ENCODE peak calls at places on chromosomes 2 and 18, in five cellular contexts. One of them, this sample, is unnamed.

GRCh38 chr2:44886409-44886808 is 55.1 kb upstream of the SIX3 start:
- DNase-seq in fibroblast of pulmonary artery: no peak
- DNase-seq in left ventricle myocardium inferior: no peak
- DNase-seq in progenitor cell of endocrine pancreas: no peak
- DNase-seq in esophagus squamous epithelium: no peak
- DNase-seq in this sample: no peak

GRCh38 chr2:192119536-192119935 is 75.2 kb downstream of the TMEFF2 start:
- DNase-seq in left ventricle myocardium inferior: no peak
- DNase-seq in fibroblast of pulmonary artery: no peak
- DNase-seq in esophagus squamous epithelium: no peak
- DNase-seq in progenitor cell of endocrine pancreas: no peak
- DNase-seq in this sample: no peak

GRCh38 chr18:48441405-48441881 is 32.3 kb upstream of the ZBTB7C start:
- DNase-seq in progenitor cell of endocrine pancreas: no peak
- DNase-seq in fibroblast of pulmonary artery: peak; percentile 16
- DNase-seq in left ventricle myocardium inferior: peak; percentile 52
- DNase-seq in esophagus squamous epithelium: no peak
- DNase-seq in this sample: no peak

GRCh38 chr2:54240515-54241219 is 15.4 kb downstream of the TSPYL6 start:
- DNase-seq in fibroblast of pulmonary artery: peak; percentile 23
- DNase-seq in left ventricle myocardium inferior: peak; percentile 39
- DNase-seq in progenitor cell of endocrine pancreas: no peak
- DNase-seq in esophagus squamous epithelium: no peak
- DNase-seq in this sample: no peak

GRCh38 chr2:224645722-224646121 is 60.6 kb upstream of the CUL3 start:
- DNase-seq in progenitor cell of endocrine pancreas: no peak
- DNase-seq in fibroblast of pulmonary artery: no peak
- DNase-seq in esophagus squamous epithelium: no peak
- DNase-seq in left ventricle myocardium inferior: no peak
- DNase-seq in this sample: no peak

GRCh38 chr2:8414946-8415869 is 266.6 kb upstream of the ID2 start:
- DNase-seq in esophagus squamous epithelium: no peak
- DNase-seq in left ventricle myocardium inferior: no peak
- DNase-seq in fibroblast of pulmonary artery: no peak
- DNase-seq in progenitor cell of endocrine pancreas: no peak
- DNase-seq in this sample: no peak

GRCh38 chr2:219249203-219249980 is 3.7 kb upstream of the TUBA4B start:
- DNase-seq in fibroblast of pulmonary artery: peak; percentile 95
- DNase-seq in esophagus squamous epithelium: no peak
- DNase-seq in progenitor cell of endocrine pancreas: no peak
- DNase-seq in left ventricle myocardium inferior: peak; percentile 72
- DNase-seq in this sample: no peak

GRCh38 chr2:5453648-5454390 is 238.4 kb upstream of the SOX11 start:
- DNase-seq in left ventricle myocardium inferior: no peak
- DNase-seq in progenitor cell of endocrine pancreas: no peak
- DNase-seq in fibroblast of pulmonary artery: no peak
- DNase-seq in esophagus squamous epithelium: no peak
- DNase-seq in this sample: no peak

GRCh38 chr2:226707500-226707899 is 92.1 kb downstream of the IRS1 start:
- DNase-seq in left ventricle myocardium inferior: no peak
- DNase-seq in progenitor cell of endocrine pancreas: no peak
- DNase-seq in fibroblast of pulmonary artery: peak; percentile 13
- DNase-seq in esophagus squamous epithelium: no peak
- DNase-seq in this sample: no peak

GRCh38 chr2:19235308-19235707 is 123.1 kb downstream of the OSR1 start:
- DNase-seq in fibroblast of pulmonary artery: peak; percentile 91
- DNase-seq in progenitor cell of endocrine pancreas: no peak
- DNase-seq in left ventricle myocardium inferior: no peak
- DNase-seq in esophagus squamous epithelium: no peak
- DNase-seq in this sample: no peak

GRCh38 chr2:11099122-11100065 is 55.9 kb upstream of the SLC66A3 start:
- DNase-seq in progenitor cell of endocrine pancreas: no peak
- DNase-seq in fibroblast of pulmonary artery: no peak
- DNase-seq in esophagus squamous epithelium: no peak
- DNase-seq in left ventricle myocardium inferior: no peak
- DNase-seq in this sample: no peak

GRCh38 chr2:10911291-10912075 is at the start of gene KCNF1:
- DNase-seq in esophagus squamous epithelium: no peak
- DNase-seq in left ventricle myocardium inferior: no peak
- DNase-seq in fibroblast of pulmonary artery: peak; percentile 72
- DNase-seq in progenitor cell of endocrine pancreas: peak; percentile 52
- DNase-seq in this sample: no peak

GRCh38 chr18:13387856-13388548 is 169.4 kb downstream of the LDLRAD4 start:
- DNase-seq in progenitor cell of endocrine pancreas: no peak
- DNase-seq in fibroblast of pulmonary artery: no peak
- DNase-seq in left ventricle myocardium inferior: no peak
- DNase-seq in esophagus squamous epithelium: no peak
- DNase-seq in this sample: no peak

GRCh38 chr2:240325654-240326031 is 109.8 kb upstream of the GPC1 start:
- DNase-seq in fibroblast of pulmonary artery: peak; percentile 9
- DNase-seq in left ventricle myocardium inferior: peak; percentile 38
- DNase-seq in progenitor cell of endocrine pancreas: no peak
- DNase-seq in esophagus squamous epithelium: no peak
- DNase-seq in this sample: no peak

GRCh38 chr2:106816974-106817373 is 69.0 kb downstream of the ST6GAL2 start:
- DNase-seq in progenitor cell of endocrine pancreas: no peak
- DNase-seq in esophagus squamous epithelium: no peak
- DNase-seq in left ventricle myocardium inferior: peak; percentile 41
- DNase-seq in fibroblast of pulmonary artery: no peak
- DNase-seq in this sample: no peak

GRCh38 chr2:2742745-2743144 is 411.7 kb upstream of the MYT1L start:
- DNase-seq in left ventricle myocardium inferior: no peak
- DNase-seq in fibroblast of pulmonary artery: peak; percentile 2
- DNase-seq in progenitor cell of endocrine pancreas: no peak
- DNase-seq in esophagus squamous epithelium: no peak
- DNase-seq in this sample: no peak

GRCh38 chr2:199434555-199434954 is 23.2 kb downstream of the SATB2 start:
- DNase-seq in esophagus squamous epithelium: no peak
- DNase-seq in left ventricle myocardium inferior: no peak
- DNase-seq in progenitor cell of endocrine pancreas: no peak
- DNase-seq in fibroblast of pulmonary artery: no peak
- DNase-seq in this sample: no peak

GRCh38 chr2:10524341-10524740 is 76.2 kb upstream of the ODC1 start:
- DNase-seq in progenitor cell of endocrine pancreas: no peak
- DNase-seq in fibroblast of pulmonary artery: no peak
- DNase-seq in esophagus squamous epithelium: no peak
- DNase-seq in left ventricle myocardium inferior: no peak
- DNase-seq in this sample: no peak

GRCh38 chr18:26185267-26185666 is 41.0 kb upstream of the TAF4B start:
- DNase-seq in fibroblast of pulmonary artery: peak; percentile 7
- DNase-seq in esophagus squamous epithelium: no peak
- DNase-seq in progenitor cell of endocrine pancreas: no peak
- DNase-seq in left ventricle myocardium inferior: no peak
- DNase-seq in this sample: no peak

GRCh38 chr2:240956935-240957655 is 41.3 kb upstream of the SNED1 start:
- DNase-seq in fibroblast of pulmonary artery: no peak
- DNase-seq in left ventricle myocardium inferior: peak; percentile 10
- DNase-seq in esophagus squamous epithelium: no peak
- DNase-seq in progenitor cell of endocrine pancreas: peak; percentile 7
- DNase-seq in this sample: no peak

GRCh38 chr18:26317353-26317865 is 91.2 kb downstream of the TAF4B start:
- DNase-seq in esophagus squamous epithelium: no peak
- DNase-seq in left ventricle myocardium inferior: no peak
- DNase-seq in progenitor cell of endocrine pancreas: no peak
- DNase-seq in fibroblast of pulmonary artery: peak; percentile 28
- DNase-seq in this sample: no peak

GRCh38 chr2:64649626-64650025 is 4.1 kb downstream of the SERTAD2 start:
- DNase-seq in progenitor cell of endocrine pancreas: no peak
- DNase-seq in esophagus squamous epithelium: no peak
- DNase-seq in left ventricle myocardium inferior: no peak
- DNase-seq in fibroblast of pulmonary artery: no peak
- DNase-seq in this sample: no peak

GRCh38 chr2:179240481-179241451 is 23.9 kb downstream of the SESTD1 start:
- DNase-seq in left ventricle myocardium inferior: no peak
- DNase-seq in progenitor cell of endocrine pancreas: no peak
- DNase-seq in fibroblast of pulmonary artery: no peak
- DNase-seq in esophagus squamous epithelium: no peak
- DNase-seq in this sample: no peak
- TF ChIP-seq CTCF in left ventricle myocardium inferior: no peak
- TF ChIP-seq CTCF in progenitor cell of endocrine pancreas: peak; percentile 37
- TF ChIP-seq CTCF in fibroblast of pulmonary artery: peak; percentile 8
- TF ChIP-seq CTCF in esophagus squamous epithelium: no peak
- TF ChIP-seq CTCF in this sample: no peak

DNA sequence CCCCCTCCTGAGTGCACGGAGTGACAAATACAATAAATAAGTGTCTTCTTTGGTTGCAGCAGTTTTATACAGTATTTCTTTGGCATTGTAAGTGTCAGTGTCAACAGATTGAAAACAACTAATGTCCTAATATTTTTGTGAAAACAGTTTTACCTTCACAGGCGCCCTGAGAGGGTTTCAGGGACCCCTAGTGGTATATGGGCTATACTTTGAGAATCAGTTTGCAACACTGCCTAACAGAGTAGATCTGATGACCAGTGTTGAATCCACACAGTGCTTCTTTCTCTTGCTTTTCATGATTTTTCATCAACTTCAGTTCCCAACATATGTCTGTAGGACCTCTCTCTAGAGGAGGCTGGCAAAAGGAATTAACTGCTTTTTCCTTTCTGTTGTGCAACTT is 162.2 kb downstream of the PRPF40A start:
- DNase-seq in esophagus squamous epithelium: no peak
- DNase-seq in left ventricle myocardium inferior: no peak
- DNase-seq in fibroblast of pulmonary artery: peak; percentile 35
- DNase-seq in progenitor cell of endocrine pancreas: no peak
- DNase-seq in this sample: no peak
- TF ChIP-seq CTCF in esophagus squamous epithelium: no peak
- TF ChIP-seq CTCF in left ventricle myocardium inferior: peak; percentile 29
- TF ChIP-seq CTCF in fibroblast of pulmonary artery: peak; percentile 49
- TF ChIP-seq CTCF in progenitor cell of endocrine pancreas: peak; percentile 48
- TF ChIP-seq CTCF in this sample: no peak

DNA sequence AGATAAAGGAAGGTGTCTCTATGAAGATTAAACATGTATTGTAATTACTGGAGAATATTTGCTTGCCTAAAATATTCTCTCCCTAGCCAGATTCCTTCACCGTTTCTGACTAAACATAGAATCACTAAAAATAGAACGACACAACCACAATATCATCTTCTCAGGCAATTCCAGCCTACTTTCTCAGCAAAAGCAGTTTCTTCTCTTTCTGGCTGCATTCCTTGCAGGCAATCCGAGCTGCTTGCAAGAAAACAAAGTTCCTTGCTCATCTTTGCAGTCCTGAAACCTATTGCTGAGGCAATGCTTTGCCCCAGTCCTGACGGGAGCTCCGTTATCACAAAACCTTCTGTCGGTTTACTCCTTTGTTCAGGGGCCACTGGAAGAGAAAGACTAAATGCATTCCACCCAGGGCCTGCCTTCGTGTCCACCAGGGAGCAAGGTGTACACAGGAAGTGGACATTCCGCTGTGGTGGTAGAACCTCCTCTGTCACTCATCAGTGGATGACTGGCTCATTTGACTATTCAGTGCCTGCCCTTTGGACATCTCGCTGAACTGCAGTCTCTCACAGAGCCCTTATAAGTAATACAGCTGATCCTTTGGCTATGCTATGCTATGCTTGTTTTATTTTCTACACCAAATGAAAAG is 239.2 kb upstream of the DOK6 start:
- DNase-seq in progenitor cell of endocrine pancreas: no peak
- DNase-seq in left ventricle myocardium inferior: no peak
- DNase-seq in esophagus squamous epithelium: no peak
- DNase-seq in fibroblast of pulmonary artery: peak; percentile 19
- DNase-seq in this sample: no peak
- TF ChIP-seq CTCF in progenitor cell of endocrine pancreas: no peak
- TF ChIP-seq CTCF in left ventricle myocardium inferior: peak; percentile 34
- TF ChIP-seq CTCF in esophagus squamous epithelium: no peak
- TF ChIP-seq CTCF in fibroblast of pulmonary artery: no peak
- TF ChIP-seq CTCF in this sample: no peak

GRCh38 chr2:27127883-27128670 is 4.5 kb downstream of the ABHD1 start:
- DNase-seq in esophagus squamous epithelium: no peak
- DNase-seq in progenitor cell of endocrine pancreas: no peak
- DNase-seq in left ventricle myocardium inferior: no peak
- DNase-seq in fibroblast of pulmonary artery: no peak
- DNase-seq in this sample: no peak

GRCh38 chr2:27126252-27126710 is 2.7 kb downstream of the ABHD1 start:
- DNase-seq in left ventricle myocardium inferior: no peak
- DNase-seq in fibroblast of pulmonary artery: no peak
- DNase-seq in esophagus squamous epithelium: no peak
- DNase-seq in progenitor cell of endocrine pancreas: no peak
- DNase-seq in this sample: no peak

GRCh38 chr2:27130396-27130795 is 4.0 kb downstream of the PREB start:
- DNase-seq in progenitor cell of endocrine pancreas: no peak
- DNase-seq in fibroblast of pulmonary artery: no peak
- DNase-seq in left ventricle myocardium inferior: no peak
- DNase-seq in esophagus squamous epithelium: no peak
- DNase-seq in this sample: no peak

GRCh38 chr2:27131429-27131828 is 3.0 kb downstream of the PREB start:
- DNase-seq in progenitor cell of endocrine pancreas: no peak
- DNase-seq in esophagus squamous epithelium: no peak
- DNase-seq in left ventricle myocardium inferior: no peak
- DNase-seq in fibroblast of pulmonary artery: no peak
- DNase-seq in this sample: no peak

GRCh38 chr2:27128810-27129571 is 5.4 kb downstream of the ABHD1 start:
- DNase-seq in esophagus squamous epithelium: no peak
- DNase-seq in progenitor cell of endocrine pancreas: no peak
- DNase-seq in left ventricle myocardium inferior: no peak
- DNase-seq in fibroblast of pulmonary artery: no peak
- DNase-seq in this sample: no peak
- TF ChIP-seq CTCF in esophagus squamous epithelium: no peak
- TF ChIP-seq CTCF in progenitor cell of endocrine pancreas: no peak
- TF ChIP-seq CTCF in left ventricle myocardium inferior: no peak
- TF ChIP-seq CTCF in fibroblast of pulmonary artery: no peak
- TF ChIP-seq CTCF in this sample: no peak

DNA sequence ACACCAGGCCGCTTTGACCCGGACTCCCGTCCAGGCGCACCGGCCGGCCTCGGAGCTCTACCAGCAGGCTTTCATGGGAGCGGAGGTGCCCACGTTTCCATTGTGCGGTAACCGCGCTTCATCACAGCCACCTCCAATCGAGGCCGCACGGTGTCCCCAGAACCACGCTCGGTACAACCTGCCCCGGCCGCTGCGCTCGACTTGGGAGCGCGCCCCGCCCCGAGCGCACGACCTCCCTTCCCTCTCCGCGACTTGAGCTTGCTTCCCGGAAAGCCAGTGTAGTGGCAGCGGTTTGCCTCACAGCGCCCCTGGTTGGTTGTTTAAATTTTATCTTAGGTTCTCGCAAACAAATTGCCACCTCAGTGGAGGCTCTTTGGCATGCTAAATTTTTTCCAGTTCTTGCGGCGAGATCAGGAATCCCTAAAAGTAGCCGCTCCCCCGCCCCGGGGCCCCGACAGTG is 329 bp upstream of the CYP1B1 start:
- DNase-seq in left ventricle myocardium inferior: peak; percentile 76
- DNase-seq in fibroblast of pulmonary artery: peak; percentile 82
- DNase-seq in progenitor cell of endocrine pancreas: peak; percentile 48
- DNase-seq in esophagus squamous epithelium: peak; percentile 8
- DNase-seq in this sample: peak; percentile 68
- TF ChIP-seq CTCF in left ventricle myocardium inferior: no peak
- TF ChIP-seq CTCF in fibroblast of pulmonary artery: peak; percentile 31
- TF ChIP-seq CTCF in progenitor cell of endocrine pancreas: peak; percentile 68
- TF ChIP-seq CTCF in esophagus squamous epithelium: peak; percentile 54
- TF ChIP-seq CTCF in this sample: peak; percentile 59

DNA sequence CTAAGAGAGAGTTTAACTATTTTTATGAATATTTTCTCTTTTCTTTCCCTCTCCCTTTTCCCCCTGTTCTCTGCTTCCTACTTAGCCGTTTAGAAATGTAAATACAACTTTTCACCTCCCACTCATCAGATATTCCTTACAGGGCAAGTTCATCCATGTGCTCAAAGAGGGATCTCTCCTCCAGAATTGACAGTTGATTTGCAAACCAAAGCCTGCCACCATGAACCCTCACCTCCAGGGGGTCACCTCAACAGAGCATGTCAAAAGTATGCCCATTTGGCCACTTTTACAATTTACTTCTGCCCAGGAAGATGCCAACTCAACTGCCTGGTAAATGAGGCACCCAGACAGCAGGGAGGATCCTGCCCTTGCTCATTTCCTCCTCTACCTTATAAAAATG is 149.2 kb upstream of the GYPC start:
- DNase-seq in esophagus squamous epithelium: no peak
- DNase-seq in left ventricle myocardium inferior: no peak
- DNase-seq in progenitor cell of endocrine pancreas: no peak
- DNase-seq in fibroblast of pulmonary artery: no peak
- DNase-seq in this sample: no peak
- TF ChIP-seq CTCF in esophagus squamous epithelium: no peak
- TF ChIP-seq CTCF in left ventricle myocardium inferior: no peak
- TF ChIP-seq CTCF in progenitor cell of endocrine pancreas: peak; percentile 32
- TF ChIP-seq CTCF in fibroblast of pulmonary artery: no peak
- TF ChIP-seq CTCF in this sample: no peak

This sample was measured in mesothelial cell of epicardium.